ENCODE peak calls at places on chromosomes 11 and 22, in four cellular contexts. L, E, A and G are unnamed samples.
A peak's percentile ranks its signal among the peaks of the same experiment; 100 is the strongest.

GRCh38 chr22:18991138-18991432 is 55.0 kb upstream of the PRODH start:
- DNase-seq in E (no peak), L (no peak), A (no peak), G (no peak)

GRCh38 chr11:72263363-72263762 is 19.4 kb upstream of the PHOX2A start:
- DNase-seq in E (no peak), A (peak; percentile 62), L (no peak), G (no peak)

GRCh38 chr22:44933829-44934735 is 75.7 kb downstream of the PHF21B start:
- DNase-seq in A (no peak), L (no peak), E (no peak), G (no peak)

GRCh38 chr11:111326824-111327223 is 28.5 kb downstream of the POU2AF3 start:
- DNase-seq in L (no peak), E (no peak), A (no peak), G (no peak)

GRCh38 chr22:45996241-45997076 is 19.5 kb upstream of the WNT7B start:
- DNase-seq in L (no peak), E (no peak), A (peak; percentile 40), G (no peak)

GRCh38 chr11:118401880-118402590 is 629 bp downstream of the ATP5MG start:
- DNase-seq in A (peak; percentile 28), E (no peak), L (no peak), G (no peak)

GRCh38 chr22:28822930-28823481 is 22.6 kb upstream of the XBP1 start:
- DNase-seq in E (peak; percentile 38), A (no peak), L (no peak), G (no peak)

GRCh38 chr11:64864473-64865285 is 13.7 kb downstream of the EHD1 start:
- DNase-seq in L (no peak), A (peak; percentile 92), E (no peak), G (no peak)

GRCh38 chr22:39151329-39151975 is 1.0 kb downstream of the CBX7 start:
- DNase-seq in E (no peak), A (no peak), L (no peak), G (no peak)

GRCh38 chr11:76910620-76911414 is 50.1 kb downstream of the ACER3 start:
- DNase-seq in E (no peak), L (no peak), A (no peak), G (no peak)

GRCh38 chr11:32053151-32053550 is 37.7 kb upstream of the RCN1 start:
- DNase-seq in A (no peak), L (no peak), E (no peak), G (no peak)

GRCh38 chr11:72721689-72722049 is 30.5 kb downstream of the ARAP1 start:
- DNase-seq in L (no peak), E (peak; percentile 55), A (no peak), G (no peak)

GRCh38 chr11:100800202-100800601 is 113.1 kb downstream of the ARHGAP42 start:
- DNase-seq in L (no peak), A (no peak), E (no peak), G (no peak)

GRCh38 chr11:72950685-72951084 is 136.5 kb downstream of the ATG16L2 start:
- DNase-seq in E (no peak), A (no peak), L (no peak), G (no peak)

GRCh38 chr11:110430267-110431211 is 791 bp downstream of the FDX1 start:
- DNase-seq in E (peak; percentile 44), A (no peak), L (peak; percentile 5), G (no peak)

GRCh38 chr22:31822523-31822922 is 68.7 kb downstream of the DEPDC5 start:
- DNase-seq in E (no peak), A (no peak), L (no peak), G (no peak)